ENCODE peak calls at places on chromosomes 13 and 19, in six cellular contexts. J is left ventricle myocardium inferior; R is CD4-positive, CD25-positive, alpha-beta regulatory T cell; K is neuronal stem cell; M is PC-9; F is cardiac muscle cell. B is an unnamed sample.
A peak's percentile ranks its signal among the peaks of the same experiment; 100 is the strongest.

GRCh38 chr13:44715287-44716224 is 139.4 kb upstream of the TSC22D1 start:
- DNase-seq in R (no peak), J (no peak), F (peak; percentile 37), K (no peak), M (no peak), B (peak; percentile 11)

GRCh38 chr19:38199340-38199739 is 24.7 kb downstream of the DPF1 start:
- DNase-seq in M (no peak), K (no peak), R (no peak), F (no peak), J (no peak), B (no peak)

GRCh38 chr13:36850790-36851438 is 31.9 kb downstream of the RFXAP start:
- DNase-seq in K (no peak), R (no peak), J (no peak), M (no peak), F (peak; percentile 5), B (no peak)

GRCh38 chr19:16315825-16316505 is 8.7 kb upstream of the KLF2 start:
- DNase-seq in F (peak; percentile 99), J (peak; percentile 52), M (peak; percentile 50), K (no peak), R (no peak), B (no peak)

GRCh38 chr19:43354305-43354627 is 780 bp downstream of the CD177 start:
- DNase-seq in R (no peak), F (no peak), M (no peak), K (peak; percentile 29), J (no peak), B (no peak)

GRCh38 chr19:51188227-51188559 is 36.7 kb upstream of the CD33 start:
- DNase-seq in M (no peak), F (no peak), K (no peak), J (no peak), R (no peak), B (no peak)

GRCh38 chr13:51782026-51782710 is 21.8 kb downstream of the DHRS12 start:
- DNase-seq in M (no peak), K (no peak), F (no peak), J (no peak), R (no peak), B (peak; percentile 74)

GRCh38 chr19:30692517-30692870 is 320.3 kb downstream of the ZNF536 start:
- DNase-seq in J (no peak), R (no peak), F (peak; percentile 4), K (no peak), M (no peak), B (no peak)

GRCh38 chr13:31111136-31111535 is 50.6 kb downstream of the HSPH1 start:
- DNase-seq in K (no peak), J (no peak), M (no peak), R (no peak), F (peak; percentile 88), B (no peak)

GRCh38 chr13:87859261-87859660 is 188.1 kb downstream of the SLITRK5 start:
- DNase-seq in K (no peak), J (no peak), F (no peak), R (no peak), M (no peak), B (no peak)

GRCh38 chr19:2636897-2637683 is 65.4 kb downstream of the GNG7 start:
- DNase-seq in R (peak; percentile 77), J (peak; percentile 69), K (peak; percentile 54), F (peak; percentile 65), M (no peak), B (peak; percentile 34)
- H3K4me3 ChIP-seq in R (no peak overlapping the region), J (no peak overlapping the region), K (peak overlapping the region; percentile 19), F (no peak overlapping the region), M (no peak overlapping the region), B (no peak overlapping the region)

GRCh38 chr13:99419591-99420243 is 81.6 kb upstream of the TM9SF2 start:
- DNase-seq in M (no peak), R (no peak), F (no peak), K (no peak), J (no peak), B (no peak)

GRCh38 chr13:99416411-99417121 is 84.7 kb upstream of the TM9SF2 start:
- DNase-seq in J (no peak), K (no peak), M (no peak), F (no peak), R (no peak), B (no peak)

GRCh38 chr13:99417821-99418662 is 83.2 kb upstream of the TM9SF2 start:
- DNase-seq in K (no peak), F (no peak), J (no peak), M (no peak), R (no peak), B (no peak)

GRCh38 chr13:99417151-99417820 is 84.0 kb upstream of the TM9SF2 start:
- DNase-seq in J (no peak), M (no peak), F (no peak), K (no peak), R (no peak), B (no peak)

GRCh38 chr13:99418663-99419140 is 82.6 kb upstream of the TM9SF2 start:
- DNase-seq in M (no peak), F (no peak), K (no peak), R (no peak), J (no peak), B (no peak)
- H3K4me1 ChIP-seq in M (no peaks in the 10 kb centered on the region), F (no peaks in the 10 kb centered on the region), K (peaks cover 20% of the 10 kb centered on the region), R (peaks cover 29% of the 10 kb centered on the region), J (no peaks in the 10 kb centered on the region), B (peaks cover 2% of the 10 kb centered on the region)

DNA sequence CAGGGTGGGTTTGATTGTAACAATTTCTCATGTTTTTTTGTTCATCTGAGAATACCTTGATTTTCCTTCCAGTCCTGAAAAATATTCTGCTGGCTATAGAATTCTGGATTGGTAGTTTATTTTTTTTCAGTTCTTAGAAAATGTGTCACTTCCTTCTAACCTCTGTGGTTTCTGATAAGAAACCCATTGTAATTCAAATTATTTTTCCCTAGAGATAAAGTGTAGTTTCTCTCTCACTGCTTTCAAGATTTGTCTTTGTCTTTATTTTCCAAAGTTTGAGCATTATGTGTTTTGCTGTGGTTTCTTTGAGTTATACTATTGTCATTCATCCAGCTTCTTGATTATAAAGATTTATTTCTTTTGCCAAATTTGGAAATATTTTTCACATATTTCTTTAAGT is 324.0 kb upstream of the SPRY2 start:
- DNase-seq in R (no peak), J (no peak), K (no peak), M (no peak), F (peak; percentile 68), B (no peak)
- H3K9me3 ChIP-seq in R (peaks cover 1% of the 10 kb centered on the region), J (peaks cover 22% of the 10 kb centered on the region), K (no peaks in the 10 kb centered on the region), M (no peaks in the 10 kb centered on the region), F (no peaks in the 10 kb centered on the region), B (no peaks in the 10 kb centered on the region)

GRCh38 chr13:81770868-81771505 is 1430.1 kb upstream of the SPRY2 start:
- DNase-seq in K (no peak), R (no peak), J (no peak), M (no peak), F (no peak), B (peak; percentile 72)
- H3K4me3 ChIP-seq in K (no peak overlapping the region), R (no peak overlapping the region), J (no peak overlapping the region), M (no peak overlapping the region), F (no peak overlapping the region), B (no peak overlapping the region)

GRCh38 chr19:6740589-6741348 is 1.3 kb downstream of the TRIP10 start:
- DNase-seq in K (peak; percentile 67), F (peak; percentile 53), M (peak; percentile 71), R (no peak), J (peak; percentile 70), B (peak; percentile 30)

GRCh38 chr19:6743714-6744380 is 4.4 kb downstream of the TRIP10 start:
- DNase-seq in M (peak; percentile 51), R (no peak), K (peak; percentile 58), F (no peak), J (no peak), B (no peak)

GRCh38 chr19:6744381-6745288 is 5.2 kb downstream of the TRIP10 start:
- DNase-seq in M (peak; percentile 82), F (peak; percentile 95), J (peak; percentile 90), K (no peak), R (no peak), B (peak; percentile 62)

GRCh38 chr19:6745965-6746364 is 6.5 kb downstream of the TRIP10 start:
- DNase-seq in K (no peak), F (no peak), R (no peak), J (no peak), M (no peak), B (no peak)

GRCh38 chr19:6743071-6743470 is 3.6 kb downstream of the TRIP10 start:
- DNase-seq in K (no peak), R (no peak), J (no peak), M (no peak), F (no peak), B (no peak)
- H3K4me1 ChIP-seq in K (peaks cover 32% of the 10 kb centered on the region), R (peaks cover 27% of the 10 kb centered on the region), J (peaks cover 94% of the 10 kb centered on the region), M (peaks cover 56% of the 10 kb centered on the region), F (peaks cover 26% of the 10 kb centered on the region), B (peaks cover 4% of the 10 kb centered on the region)

GRCh38 chr13:40434516-40435397 is 231.7 kb downstream of the FOXO1 start:
- DNase-seq in K (no peak), F (no peak), J (no peak), R (peak; percentile 11), M (no peak), B (peak; percentile 70)
- H3K9me3 ChIP-seq in K (no peaks in the 10 kb centered on the region), F (no peaks in the 10 kb centered on the region), J (no peaks in the 10 kb centered on the region), R (no peaks in the 10 kb centered on the region), M (no peaks in the 10 kb centered on the region), B (no peaks in the 10 kb centered on the region)

GRCh38 chr13:98109226-98109625 is 33.7 kb upstream of the FARP1 start:
- DNase-seq in J (no peak), F (no peak), M (peak; percentile 21), K (no peak), R (no peak), B (no peak)

GRCh38 chr13:98103942-98104880 is 38.7 kb upstream of the FARP1 start:
- DNase-seq in R (no peak), K (no peak), J (no peak), F (no peak), M (no peak), B (no peak)

GRCh38 chr13:98103531-98103930 is 39.4 kb upstream of the FARP1 start:
- DNase-seq in K (no peak), R (no peak), M (no peak), J (no peak), F (no peak), B (no peak)

GRCh38 chr13:98108330-98108729 is 34.6 kb upstream of the FARP1 start:
- DNase-seq in M (peak; percentile 1), F (peak; percentile 36), K (no peak), R (no peak), J (no peak), B (no peak)

GRCh38 chr13:98105929-98106336 is 37.0 kb upstream of the FARP1 start:
- DNase-seq in R (no peak), M (peak; percentile 28), F (peak; percentile 75), K (no peak), J (peak; percentile 18), B (no peak)
- H3K4me3 ChIP-seq in R (no peak overlapping the region), M (no peak overlapping the region), F (no peak overlapping the region), K (no peak overlapping the region), J (no peak overlapping the region), B (no peak overlapping the region)